ENCODE peak calls at places on chromosomes 1 and 21, in seven cellular contexts. M, H, O, B, J, D and I are unnamed samples.

GRCh38 chr1:170537798-170538503 is 6.0 kb downstream of the GORAB start:
- DNase-seq in M (no peak), H (no peak), O (no peak), B (no peak), J (no peak), D (no peak), I (no peak)

GRCh38 chr1:24959623-24959975 is 29.5 kb upstream of the RUNX3 start:
- DNase-seq in M (no peak), H (no peak), O (no peak), B (no peak), J (no peak), D (no peak), I (no peak)

GRCh38 chr1:36384542-36385409 is 948 bp downstream of the STK40 start:
- DNase-seq in M (no peak), H (peak), O (no peak), B (peak), J (peak), D (peak), I (peak)

GRCh38 chr1:25944986-25945385 is 38.8 kb upstream of the STMN1 start:
- DNase-seq in M (no peak), H (no peak), O (no peak), B (peak), J (no peak), D (no peak), I (peak)

GRCh38 chr1:43934986-43935324 is 1.4 kb downstream of the ARTN start:
- DNase-seq in M (no peak), H (no peak), O (no peak), B (no peak), J (no peak), D (no peak), I (no peak)

GRCh38 chr1:154148787-154149186 is 6.1 kb downstream of the NUP210L start:
- DNase-seq in M (no peak), H (no peak), O (no peak), B (no peak), J (no peak), D (no peak), I (peak)

GRCh38 chr1:26360051-26360806 is 6.3 kb upstream of the CRYBG2 start:
- DNase-seq in M (no peak), H (peak), O (no peak), B (no peak), J (peak), D (peak), I (no peak)

GRCh38 chr21:17406202-17406601 is 106.6 kb upstream of the CXADR start:
- DNase-seq in M (no peak), H (no peak), O (no peak), B (no peak), J (no peak), D (no peak), I (no peak)

GRCh38 chr21:43355196-43355924 is 71.6 kb downstream of the SIK1 start:
- DNase-seq in M (no peak), H (no peak), O (no peak), B (peak), J (no peak), D (no peak), I (no peak)

GRCh38 chr1:23430803-23431202 is 6.3 kb upstream of the TCEA3 start:
- DNase-seq in M (no peak), H (no peak), O (no peak), B (no peak), J (no peak), D (no peak), I (no peak)

GRCh38 chr1:29607236-29607635 is 370.9 kb downstream of the PTPRU start:
- DNase-seq in M (no peak), H (no peak), O (no peak), B (no peak), J (no peak), D (no peak), I (no peak)

GRCh38 chr1:67652800-67653199 is 32.2 kb upstream of the GADD45A start:
- DNase-seq in M (no peak), H (no peak), O (peak), B (no peak), J (no peak), D (no peak), I (peak)

GRCh38 chr1:227372662-227373061 is 54.4 kb upstream of the CDC42BPA start:
- DNase-seq in M (no peak), H (no peak), O (peak), B (no peak), J (no peak), D (no peak), I (no peak)

GRCh38 chr1:32411261-32411660 is 17.0 kb upstream of the BSDC1 start:
- DNase-seq in M (no peak), H (no peak), O (no peak), B (no peak), J (no peak), D (no peak), I (no peak)

GRCh38 chr1:220217383-220217988 is 54.8 kb downstream of the RAB3GAP2 start:
- DNase-seq in M (no peak), H (no peak), O (no peak), B (peak), J (no peak), D (no peak), I (peak)

GRCh38 chr1:40141878-40142535 is 19.2 kb upstream of the RLF start:
- DNase-seq in M (no peak), H (no peak), O (no peak), B (no peak), J (no peak), D (no peak), I (no peak)

GRCh38 chr21:43802713-43803313 is 13.4 kb downstream of the RRP1 start:
- DNase-seq in M (no peak), H (no peak), O (no peak), B (no peak), J (no peak), D (no peak), I (no peak)

GRCh38 chr1:151721788-151722510 is 627 bp downstream of the RIIAD1 start:
- DNase-seq in M (no peak), H (no peak), O (no peak), B (no peak), J (no peak), D (no peak), I (no peak)
- TF ChIP-seq CTCF in M (no peak), H (no peak), O (no peak), B (no peak), J (no peak), D (no peak), I (no peak)

GRCh38 chr21:22120616-22121266 is 1122.5 kb downstream of the NCAM2 start:
- DNase-seq in M (no peak), H (no peak), O (no peak), B (peak), J (no peak), D (no peak), I (peak)
- TF ChIP-seq CTCF in M (peak), H (no peak), O (no peak), B (peak), J (peak), D (no peak), I (peak)

GRCh38 chr1:88230126-88230525 is 453.9 kb upstream of the PKN2 start:
- DNase-seq in M (no peak), H (no peak), O (no peak), B (no peak), J (no peak), D (no peak), I (no peak)

GRCh38 chr1:88224940-88225339 is 459.1 kb upstream of the PKN2 start:
- DNase-seq in M (no peak), H (no peak), O (no peak), B (no peak), J (no peak), D (no peak), I (no peak)

DNA sequence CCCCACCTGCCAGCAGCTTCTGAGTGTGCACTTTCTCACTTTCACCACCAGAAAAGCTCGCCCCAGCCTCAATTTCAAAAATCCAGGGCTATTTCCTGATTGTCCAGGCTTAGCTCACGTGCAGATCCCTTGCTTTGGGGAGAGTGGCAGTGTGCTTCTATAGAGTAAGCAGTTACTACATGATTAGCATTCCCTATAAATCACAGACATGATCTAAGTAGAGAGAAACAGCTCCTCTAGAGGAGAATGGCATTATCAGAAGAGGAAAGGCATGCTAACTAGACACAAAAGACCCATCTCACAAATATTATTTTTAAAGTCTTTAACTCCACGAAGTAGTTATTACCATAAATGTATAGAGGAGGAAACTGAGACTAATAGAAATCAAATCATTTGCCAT is 455.9 kb upstream of the PKN2 start:
- DNase-seq in M (no peak), H (no peak), O (no peak), B (peak), J (no peak), D (no peak), I (no peak)
- TF ChIP-seq CTCF in M (no peak), H (no peak), O (no peak), B (peak), J (no peak), D (no peak), I (no peak)

GRCh38 chr1:3066826-3067225 is 2.2 kb upstream of the PRDM16 start:
- DNase-seq in M (no peak), H (peak), O (no peak), B (no peak), J (peak), D (no peak), I (no peak)

GRCh38 chr1:3065396-3065795 is 3.6 kb upstream of the PRDM16 start:
- DNase-seq in M (no peak), H (peak), O (no peak), B (no peak), J (no peak), D (no peak), I (no peak)

GRCh38 chr1:3067301-3067670 is 1.7 kb upstream of the PRDM16 start:
- DNase-seq in M (no peak), H (peak), O (no peak), B (no peak), J (peak), D (no peak), I (no peak)

GRCh38 chr1:3065797-3066196 is 3.2 kb upstream of the PRDM16 start:
- DNase-seq in M (no peak), H (peak), O (no peak), B (no peak), J (no peak), D (no peak), I (no peak)

GRCh38 chr1:3066250-3066711 is 2.7 kb upstream of the PRDM16 start:
- DNase-seq in M (no peak), H (peak), O (no peak), B (no peak), J (no peak), D (no peak), I (no peak)
- TF ChIP-seq CTCF in M (no peak), H (peak), O (no peak), B (no peak), J (no peak), D (no peak), I (no peak)

GRCh38 chr1:205942631-205943159 is 561 bp downstream of the SLC26A9 start:
- DNase-seq in M (no peak), H (no peak), O (no peak), B (no peak), J (no peak), D (no peak), I (peak)

GRCh38 chr1:205940710-205941109 is 2.5 kb downstream of the SLC26A9 start:
- DNase-seq in M (no peak), H (no peak), O (no peak), B (no peak), J (no peak), D (no peak), I (no peak)

GRCh38 chr1:205938682-205939081 is 4.6 kb downstream of the SLC26A9 start:
- DNase-seq in M (no peak), H (no peak), O (no peak), B (no peak), J (no peak), D (no peak), I (no peak)

GRCh38 chr1:205936846-205937707 is 6.2 kb downstream of the SLC26A9 start:
- DNase-seq in M (no peak), H (no peak), O (no peak), B (no peak), J (no peak), D (no peak), I (no peak)

DNA sequence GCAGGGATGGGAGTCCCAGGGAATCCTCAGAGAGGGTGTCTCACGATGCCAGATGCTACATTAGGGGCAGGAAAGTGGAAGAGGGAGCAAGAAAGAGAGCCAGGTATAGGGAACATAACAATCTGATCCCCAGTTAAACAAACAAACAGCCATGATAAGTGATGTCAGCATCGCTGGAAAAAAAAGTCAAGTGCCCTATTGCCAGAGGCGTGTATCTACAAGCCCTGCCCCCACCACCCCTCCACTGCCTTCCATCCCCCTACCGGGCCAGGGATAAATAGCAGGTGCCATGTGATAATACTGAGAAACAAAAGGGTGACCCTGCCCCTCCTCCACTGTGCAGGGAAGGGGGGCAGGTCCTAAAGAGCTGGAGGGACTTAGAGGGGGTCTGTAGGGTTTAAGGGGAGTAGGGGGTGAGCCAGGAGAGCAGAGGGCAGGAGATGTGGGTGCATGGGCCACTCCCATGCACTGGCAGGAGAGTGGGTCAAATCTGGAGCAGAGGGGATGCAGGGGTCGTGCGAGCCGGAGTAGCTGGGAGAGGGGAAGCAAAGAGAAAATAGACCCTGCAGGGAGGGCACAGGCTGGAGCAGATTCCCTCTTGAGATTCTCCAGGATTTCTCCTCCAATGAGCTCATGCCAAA is 3.4 kb downstream of the SLC26A9 start:
- DNase-seq in M (no peak), H (no peak), O (no peak), B (peak), J (peak), D (no peak), I (peak)
- TF ChIP-seq CTCF in M (no peak), H (no peak), O (no peak), B (no peak), J (peak), D (no peak), I (peak)